ENCODE peak calls at places on chromosomes 11 and 22, in eight cellular contexts. V is neuronal stem cell, S is AG09309, N is T-helper 9 cell, K is astrocyte of the cerebellum, H is stomach, G is right cardiac atrium, Z is foreskin fibroblast. I is an unnamed sample.

GRCh38 chr22:32378703-32379272 is 21.1 kb downstream of the RFPL3 start:
- DNase-seq in V (peak; percentile 53), S (no peak), N (no peak), K (no peak), H (no peak), G (no peak), Z (peak; percentile 3), I (peak; percentile 32)

GRCh38 chr22:43147821-43148220 is 3.5 kb upstream of the TSPO start:
- DNase-seq in V (no peak), S (no peak), N (no peak), K (no peak), H (no peak), G (peak; percentile 69), Z (no peak), I (no peak)

GRCh38 chr22:47606426-47606825 is 844.0 kb downstream of the TBC1D22A start:
- DNase-seq in V (no peak), S (no peak), N (no peak), K (no peak), H (no peak), G (no peak), Z (no peak), I (no peak)

GRCh38 chr11:85665756-85666155 is 827 bp upstream of the CREBZF start:
- DNase-seq in V (no peak), S (no peak), N (no peak), K (no peak), H (no peak), G (no peak), Z (no peak), I (no peak)

GRCh38 chr22:24424901-24425775 is 2.3 kb upstream of the ADORA2A start:
- DNase-seq in V (no peak), S (no peak), N (no peak), K (no peak), H (no peak), G (peak; percentile 58), Z (no peak), I (no peak)

GRCh38 chr11:100830295-100830694 is 143.2 kb downstream of the ARHGAP42 start:
- DNase-seq in V (no peak), S (no peak), N (no peak), K (peak; percentile 34), H (peak; percentile 41), G (peak; percentile 59), Z (no peak), I (no peak)

GRCh38 chr11:64120951-64121569 is 44.9 kb downstream of the MACROD1 start:
- DNase-seq in V (no peak), S (no peak), N (no peak), K (no peak), H (no peak), G (no peak), Z (no peak), I (peak; percentile 64)

GRCh38 chr11:102886999-102887398 is 12.2 kb upstream of the MMP12 start:
- DNase-seq in V (no peak), S (no peak), N (no peak), K (peak; percentile 12), H (no peak), G (no peak), Z (no peak), I (no peak)

GRCh38 chr11:110141812-110142211 is 48.6 kb downstream of the ZC3H12C start:
- DNase-seq in V (no peak), S (no peak), N (no peak), K (no peak), H (no peak), G (no peak), Z (no peak), I (no peak)

GRCh38 chr11:65558785-65559509 is 788 bp upstream of the LTBP3 start:
- DNase-seq in V (no peak), S (no peak), N (no peak), K (no peak), H (peak; percentile 44), G (peak; percentile 94), Z (no peak), I (no peak)

GRCh38 chr22:37455896-37456295 is 28.6 kb upstream of the ELFN2 start:
- DNase-seq in V (no peak), S (no peak), N (no peak), K (no peak), H (no peak), G (no peak), Z (no peak), I (no peak)

GRCh38 chr22:49514656-49515055 is 313.0 kb downstream of the BRD1 start:
- DNase-seq in V (peak; percentile 44), S (no peak), N (no peak), K (no peak), H (peak; percentile 7), G (no peak), Z (no peak), I (no peak)

GRCh38 chr22:29633514-29634312 is 30.3 kb downstream of the NF2 start:
- DNase-seq in V (no peak), S (no peak), N (no peak), K (peak; percentile 29), H (no peak), G (no peak), Z (no peak), I (no peak)

GRCh38 chr11:69335461-69336386 is 41.8 kb downstream of the MYEOV start:
- DNase-seq in V (no peak), S (no peak), N (no peak), K (no peak), H (peak; percentile 16), G (no peak), Z (no peak), I (no peak)

GRCh38 chr11:28026634-28027290 is 81.2 kb downstream of the KIF18A start:
- DNase-seq in V (no peak), S (no peak), N (no peak), K (no peak), H (no peak), G (no peak), Z (no peak), I (no peak)

GRCh38 chr11:1879342-1879940 is 12.3 kb downstream of the PRR33 start:
- DNase-seq in V (no peak), S (no peak), N (no peak), K (no peak), H (no peak), G (peak; percentile 52), Z (no peak), I (no peak)

GRCh38 chr22:36467946-36468345 is 13.5 kb downstream of the TXN2 start:
- DNase-seq in V (no peak), S (no peak), N (no peak), K (peak; percentile 95), H (no peak), G (peak; percentile 44), Z (peak; percentile 90), I (peak; percentile 96)

GRCh38 chr11:859394-860131 is 16.9 kb downstream of the TSPAN4 start:
- DNase-seq in V (no peak), S (peak; percentile 21), N (no peak), K (peak; percentile 47), H (peak; percentile 84), G (peak; percentile 96), Z (peak; percentile 84), I (peak; percentile 98)

GRCh38 chr11:124285610-124286344 is 28.0 kb downstream of the OR8D1 start:
- DNase-seq in V (no peak), S (no peak), N (no peak), K (peak; percentile 67), H (no peak), G (no peak), Z (peak; percentile 56), I (no peak)

GRCh38 chr22:39332441-39333064 is 13.1 kb upstream of the RPL3 start:
- DNase-seq in V (no peak), S (no peak), N (no peak), K (no peak), H (peak; percentile 63), G (no peak), Z (peak; percentile 77), I (no peak)

GRCh38 chr22:29032014-29032475 is 29.6 kb downstream of the C22orf31 start:
- DNase-seq in V (no peak), S (no peak), N (no peak), K (no peak), H (no peak), G (no peak), Z (no peak), I (no peak)

GRCh38 chr22:27185903-27186302 is 528.5 kb downstream of the MIAT start:
- DNase-seq in V (no peak), S (no peak), N (no peak), K (no peak), H (no peak), G (no peak), Z (no peak), I (no peak)

GRCh38 chr22:37931893-37932389 is 21.5 kb downstream of the C22orf23 start:
- DNase-seq in V (no peak), S (no peak), N (no peak), K (no peak), H (no peak), G (no peak), Z (no peak), I (no peak)

GRCh38 chr22:36374603-36375024 is 13.2 kb downstream of the MYH9 start:
- DNase-seq in V (no peak), S (no peak), N (no peak), K (no peak), H (peak; percentile 68), G (peak; percentile 42), Z (peak; percentile 71), I (no peak)

GRCh38 chr11:75507571-75507970 is 18.2 kb downstream of the GDPD5 start:
- DNase-seq in V (no peak), S (no peak), N (no peak), K (no peak), H (no peak), G (no peak), Z (no peak), I (no peak)

GRCh38 chr22:29751139-29751538 is 15.7 kb downstream of the ZMAT5 start:
- DNase-seq in V (no peak), S (no peak), N (no peak), K (no peak), H (no peak), G (peak; percentile 17), Z (no peak), I (no peak)

GRCh38 chr11:62542750-62543567 is 3.6 kb downstream of the AHNAK start:
- DNase-seq in V (peak; percentile 76), S (no peak), N (peak; percentile 69), K (no peak), H (peak; percentile 80), G (peak; percentile 95), Z (peak; percentile 83), I (peak; percentile 84)

I was measured in hepatic stellate cell.